ENCODE peak calls at places on chromosomes 13 and 19, in seven cellular contexts. S, C, T, V, J, F and B are unnamed samples.

GRCh38 chr19:15469513-15470297 is 5.4 kb upstream of the RASAL3 start:
- DNase-seq in J (peak; percentile 25), T (no peak), V (peak; percentile 60), S (no peak), C (no peak), F (no peak), B (no peak)

GRCh38 chr13:23987331-23987730 is 90.0 kb upstream of the C1QTNF9B start:
- DNase-seq in S (no peak), F (no peak), V (no peak), C (no peak), J (no peak), T (no peak), B (no peak)

GRCh38 chr13:86591862-86592261 is 792.6 kb upstream of the SLITRK6 start:
- DNase-seq in S (no peak), V (no peak), C (no peak), J (no peak), T (no peak), F (no peak), B (no peak)

GRCh38 chr19:38531515-38531914 is 86.2 kb downstream of the MAP4K1 start:
- DNase-seq in T (no peak), S (no peak), V (no peak), F (no peak), C (no peak), J (no peak), B (no peak)

GRCh38 chr19:50465986-50466771 is 10.1 kb upstream of the EMC10 start:
- DNase-seq in S (no peak), F (no peak), V (peak; percentile 82), T (peak; percentile 78), J (peak; percentile 81), C (peak; percentile 34), B (no peak)

GRCh38 chr19:55253842-55254624 is 4.8 kb downstream of the PPP6R1 start:
- DNase-seq in J (no peak), V (no peak), C (no peak), F (peak; percentile 77), T (no peak), S (peak; percentile 69), B (peak; percentile 75)

GRCh38 chr13:23744315-23744714 is 144.9 kb downstream of the MIPEP start:
- DNase-seq in C (no peak), T (no peak), V (no peak), F (no peak), S (no peak), J (no peak), B (no peak)

GRCh38 chr19:44644391-44645016 is 794 bp downstream of the PVR start:
- DNase-seq in F (no peak), T (peak; percentile 26), J (peak; percentile 79), S (no peak), C (peak; percentile 34), V (peak; percentile 73), B (peak; percentile 35)

GRCh38 chr19:31356587-31357314 is 7.5 kb upstream of the TSHZ3 start:
- DNase-seq in S (no peak), V (peak; percentile 87), C (no peak), F (no peak), J (peak; percentile 32), T (peak; percentile 74), B (no peak)

GRCh38 chr19:13872695-13873389 is 4.1 kb upstream of the NANOS3 start:
- DNase-seq in J (peak; percentile 43), F (no peak), V (peak; percentile 86), C (no peak), T (peak; percentile 89), S (no peak), B (peak; percentile 65)

GRCh38 chr19:16587031-16588023 is 15.1 kb upstream of the SLC35E1 start:
- DNase-seq in J (no peak), F (peak; percentile 84), T (no peak), C (no peak), V (no peak), S (no peak), B (no peak)

GRCh38 chr19:58385313-58386165 is 1.5 kb upstream of the RPS5 start:
- DNase-seq in V (no peak), F (no peak), T (no peak), S (no peak), J (no peak), C (no peak), B (no peak)

GRCh38 chr13:60590775-60591174 is 193.8 kb downstream of the TDRD3 start:
- DNase-seq in V (no peak), T (no peak), J (no peak), S (no peak), F (no peak), C (no peak), B (no peak)

GRCh38 chr19:46813570-46814358 is 25.4 kb upstream of the SLC1A5 start:
- DNase-seq in S (no peak), T (peak; percentile 38), F (no peak), J (no peak), V (no peak), C (peak; percentile 56), B (no peak)

GRCh38 chr19:821228-821975 is at the start of gene PLPPR3:
- DNase-seq in S (no peak), C (no peak), T (peak; percentile 85), F (no peak), J (peak; percentile 79), V (peak; percentile 75), B (no peak)

GRCh38 chr13:79831556-79831955 is 350.6 kb downstream of the NDFIP2 start:
- DNase-seq in V (no peak), J (no peak), S (no peak), T (no peak), C (no peak), F (no peak), B (no peak)

GRCh38 chr19:18422530-18423191 is 3.5 kb downstream of the SSBP4 start:
- DNase-seq in C (no peak), T (no peak), V (no peak), S (no peak), F (no peak), J (no peak), B (no peak)

GRCh38 chr19:55368701-55369563 is 1.3 kb downstream of the IL11 start:
- DNase-seq in T (peak; percentile 91), S (no peak), V (no peak), F (no peak), C (no peak), J (peak; percentile 77), B (no peak)

GRCh38 chr13:44199627-44200207 is 173.9 kb upstream of the SERP2 start:
- DNase-seq in J (no peak), F (no peak), V (no peak), S (no peak), T (no peak), C (no peak), B (no peak)

GRCh38 chr13:96796234-96796633 is 198.0 kb downstream of the OXGR1 start:
- DNase-seq in S (no peak), V (no peak), T (no peak), C (no peak), F (no peak), J (no peak), B (no peak)

GRCh38 chr19:17719730-17720486 is 628 bp downstream of the MAP1S start:
- DNase-seq in T (peak; percentile 66), F (no peak), V (no peak), J (peak; percentile 79), C (no peak), S (no peak), B (no peak)

GRCh38 chr13:50801087-50801931 is 42.2 kb downstream of the DLEU7 start:
- DNase-seq in T (peak; percentile 17), F (peak; percentile 69), C (peak; percentile 57), V (peak; percentile 77), S (no peak), J (peak; percentile 53), B (no peak)

GRCh38 chr13:111506131-111506530 is 185.7 kb downstream of the TEX29 start:
- DNase-seq in C (no peak), F (no peak), J (no peak), V (no peak), S (no peak), T (no peak), B (no peak)
- TF ChIP-seq POLR2AphosphoS5 in C (no peak), F (no peak), J (no peak), V (no peak), S (no peak), T (no peak), B (no peak)

DNA sequence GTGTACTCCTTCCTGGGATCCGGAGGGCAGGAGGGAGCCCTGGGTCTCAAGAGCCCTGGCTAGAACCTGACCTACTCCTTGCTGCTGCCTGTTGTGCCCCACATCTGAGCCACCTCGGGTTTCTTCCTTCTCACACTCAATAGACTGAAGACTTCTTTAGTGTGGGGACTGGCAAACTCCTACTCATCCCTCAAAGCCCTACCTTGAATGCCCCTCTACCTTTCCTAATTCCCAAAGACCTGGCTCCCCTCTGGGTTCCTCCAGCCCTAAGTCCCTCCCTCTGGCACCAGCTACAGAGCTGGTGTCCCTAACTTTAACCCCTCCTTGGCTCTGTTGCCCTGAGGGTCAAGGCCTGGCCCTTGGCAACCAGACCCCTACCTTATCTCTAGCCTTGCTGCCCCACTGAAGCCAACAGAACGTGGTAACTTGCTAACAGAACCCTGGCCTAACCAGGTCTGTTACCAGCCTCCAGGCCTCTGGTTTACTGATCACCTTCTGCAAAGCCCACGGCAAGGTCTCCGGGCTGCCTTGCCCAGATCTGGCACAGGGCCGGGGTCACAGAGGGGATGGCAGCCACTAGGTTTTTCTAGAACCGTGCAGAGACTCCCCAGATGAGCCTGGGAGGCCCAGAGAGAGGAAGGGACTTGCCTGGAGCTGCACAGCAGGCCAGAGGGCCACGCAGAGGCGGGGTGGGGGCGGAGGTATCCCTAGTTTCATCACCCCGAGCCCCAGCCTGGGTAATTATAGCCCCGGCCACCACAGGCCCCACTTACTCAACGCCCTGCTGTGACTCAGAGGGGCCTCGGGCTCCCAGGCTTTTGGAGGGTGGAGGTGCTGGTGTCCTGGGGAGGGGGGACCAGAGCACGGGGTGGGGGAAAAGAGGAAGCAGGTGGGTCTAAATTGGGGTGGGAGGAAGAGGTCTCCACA is 15.3 kb downstream of the ZBTB7A start:
- DNase-seq in C (peak; percentile 44), J (no peak), F (no peak), V (no peak), S (no peak), T (no peak), B (no peak)
- TF ChIP-seq TAF1 in C (no peak), J (no peak), F (no peak), V (no peak), S (no peak), T (no peak), B (no peak)

GRCh38 chr13:109684836-109685602 is 101.4 kb downstream of the IRS2 start:
- DNase-seq in S (no peak), T (no peak), C (no peak), F (no peak), J (no peak), V (no peak), B (no peak)
- TF ChIP-seq POLR2AphosphoS5 in S (no peak), T (no peak), C (no peak), F (no peak), J (no peak), V (no peak), B (no peak)

DNA sequence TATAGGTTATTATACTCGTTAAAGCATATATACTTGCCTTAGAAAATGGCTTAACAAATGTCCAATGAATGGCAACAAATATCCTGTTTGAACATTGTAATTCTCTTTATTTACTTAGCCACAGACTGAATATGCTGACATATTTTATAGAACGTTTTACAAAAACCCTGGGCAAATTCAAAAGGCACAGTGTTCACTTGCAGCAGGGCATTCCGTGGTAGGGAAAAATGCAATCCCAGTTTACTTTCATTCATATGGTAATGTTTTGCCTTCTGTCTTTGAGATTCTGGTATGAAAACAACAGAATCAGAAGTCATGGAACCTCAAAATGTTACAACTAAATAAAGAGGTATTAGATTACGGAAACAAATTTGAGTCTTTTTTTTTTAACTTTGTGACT is 56.2 kb upstream of the MYCBP2 start:
- DNase-seq in F (no peak), J (no peak), C (no peak), S (no peak), T (no peak), V (no peak), B (no peak)
- TF ChIP-seq TAF1 in F (no peak), J (no peak), C (no peak), S (no peak), T (no peak), V (no peak), B (no peak)